ENCODE peak calls at places on chromosomes 13 and 19, in six cellular contexts. One of them, this sample, is unnamed.

GRCh38 chr13:34416833-34417425 is 525.1 kb upstream of the NBEA start:
- DNase-seq in AG20443: peak
- DNase-seq in activated CD8-positive, alpha-beta memory T cell treated with anti-CD3 and anti-CD28 coated beads for 24 hours: no peak
- DNase-seq in pancreas: no peak
- DNase-seq in AG04450: peak
- DNase-seq in mucosa of descending colon: peak
- DNase-seq in this sample: peak

GRCh38 chr13:44148159-44148929 is 225.3 kb upstream of the SERP2 start:
- DNase-seq in AG20443: no peak
- DNase-seq in activated CD8-positive, alpha-beta memory T cell treated with anti-CD3 and anti-CD28 coated beads for 24 hours: no peak
- DNase-seq in AG04450: no peak
- DNase-seq in pancreas: no peak
- DNase-seq in mucosa of descending colon: no peak
- DNase-seq in this sample: no peak

GRCh38 chr13:23986619-23987018 is 89.3 kb upstream of the C1QTNF9B start:
- DNase-seq in AG20443: peak
- DNase-seq in mucosa of descending colon: no peak
- DNase-seq in AG04450: peak
- DNase-seq in pancreas: no peak
- DNase-seq in activated CD8-positive, alpha-beta memory T cell treated with anti-CD3 and anti-CD28 coated beads for 24 hours: no peak
- DNase-seq in this sample: no peak

GRCh38 chr13:24614306-24615080 is 65.7 kb upstream of the ATP12A start:
- DNase-seq in AG04450: no peak
- DNase-seq in activated CD8-positive, alpha-beta memory T cell treated with anti-CD3 and anti-CD28 coated beads for 24 hours: peak
- DNase-seq in AG20443: peak
- DNase-seq in pancreas: no peak
- DNase-seq in mucosa of descending colon: no peak
- DNase-seq in this sample: no peak

GRCh38 chr19:20186163-20186562 is 19.1 kb downstream of the ZNF486 start:
- DNase-seq in mucosa of descending colon: no peak
- DNase-seq in AG04450: no peak
- DNase-seq in AG20443: peak
- DNase-seq in activated CD8-positive, alpha-beta memory T cell treated with anti-CD3 and anti-CD28 coated beads for 24 hours: no peak
- DNase-seq in pancreas: no peak
- DNase-seq in this sample: no peak

GRCh38 chr13:48567521-48568331 is 34.8 kb upstream of the RCBTB2 start:
- DNase-seq in AG04450: no peak
- DNase-seq in activated CD8-positive, alpha-beta memory T cell treated with anti-CD3 and anti-CD28 coated beads for 24 hours: peak
- DNase-seq in mucosa of descending colon: no peak
- DNase-seq in pancreas: no peak
- DNase-seq in AG20443: peak
- DNase-seq in this sample: no peak

GRCh38 chr13:40789275-40790231 is at the start of gene SLC25A15:
- DNase-seq in AG04450: peak
- DNase-seq in activated CD8-positive, alpha-beta memory T cell treated with anti-CD3 and anti-CD28 coated beads for 24 hours: peak
- DNase-seq in AG20443: peak
- DNase-seq in mucosa of descending colon: peak
- DNase-seq in pancreas: peak
- DNase-seq in this sample: peak

GRCh38 chr13:54884645-54885044 is 1856.0 kb downstream of the OLFM4 start:
- DNase-seq in AG20443: no peak
- DNase-seq in mucosa of descending colon: no peak
- DNase-seq in activated CD8-positive, alpha-beta memory T cell treated with anti-CD3 and anti-CD28 coated beads for 24 hours: no peak
- DNase-seq in AG04450: no peak
- DNase-seq in pancreas: no peak
- DNase-seq in this sample: no peak

GRCh38 chr19:38004505-38005223 is 97.7 kb downstream of the SIPA1L3 start:
- DNase-seq in pancreas: no peak
- DNase-seq in activated CD8-positive, alpha-beta memory T cell treated with anti-CD3 and anti-CD28 coated beads for 24 hours: no peak
- DNase-seq in AG20443: peak
- DNase-seq in AG04450: peak
- DNase-seq in mucosa of descending colon: peak
- DNase-seq in this sample: peak

GRCh38 chr13:25171517-25172302 is at the start of gene AMER2:
- DNase-seq in AG04450: no peak
- DNase-seq in mucosa of descending colon: no peak
- DNase-seq in activated CD8-positive, alpha-beta memory T cell treated with anti-CD3 and anti-CD28 coated beads for 24 hours: no peak
- DNase-seq in AG20443: peak
- DNase-seq in pancreas: peak
- DNase-seq in this sample: no peak

GRCh38 chr13:41937388-41937787 is 23.5 kb downstream of the VWA8 start:
- DNase-seq in mucosa of descending colon: peak
- DNase-seq in pancreas: no peak
- DNase-seq in activated CD8-positive, alpha-beta memory T cell treated with anti-CD3 and anti-CD28 coated beads for 24 hours: no peak
- DNase-seq in AG20443: no peak
- DNase-seq in AG04450: no peak
- DNase-seq in this sample: peak

GRCh38 chr19:36210497-36210896 is 4.0 kb downstream of the ZNF565 start:
- DNase-seq in AG20443: no peak
- DNase-seq in activated CD8-positive, alpha-beta memory T cell treated with anti-CD3 and anti-CD28 coated beads for 24 hours: no peak
- DNase-seq in AG04450: no peak
- DNase-seq in mucosa of descending colon: no peak
- DNase-seq in pancreas: no peak
- DNase-seq in this sample: no peak

GRCh38 chr13:63409791-63410351 is 1994.2 kb upstream of the PCDH20 start:
- DNase-seq in activated CD8-positive, alpha-beta memory T cell treated with anti-CD3 and anti-CD28 coated beads for 24 hours: no peak
- DNase-seq in AG04450: no peak
- DNase-seq in pancreas: no peak
- DNase-seq in mucosa of descending colon: no peak
- DNase-seq in AG20443: no peak
- DNase-seq in this sample: no peak

GRCh38 chr19:5048727-5049553 is 80.0 kb downstream of the KDM4B start:
- DNase-seq in pancreas: peak
- DNase-seq in AG04450: no peak
- DNase-seq in activated CD8-positive, alpha-beta memory T cell treated with anti-CD3 and anti-CD28 coated beads for 24 hours: no peak
- DNase-seq in mucosa of descending colon: peak
- DNase-seq in AG20443: peak
- DNase-seq in this sample: peak

GRCh38 chr19:8592231-8593009 is 15.2 kb upstream of the MYO1F start:
- DNase-seq in mucosa of descending colon: peak
- DNase-seq in activated CD8-positive, alpha-beta memory T cell treated with anti-CD3 and anti-CD28 coated beads for 24 hours: peak
- DNase-seq in AG20443: peak
- DNase-seq in AG04450: peak
- DNase-seq in pancreas: peak
- DNase-seq in this sample: peak

GRCh38 chr13:43289458-43290255 is 266.3 kb downstream of the DNAJC15 start:
- DNase-seq in mucosa of descending colon: no peak
- DNase-seq in activated CD8-positive, alpha-beta memory T cell treated with anti-CD3 and anti-CD28 coated beads for 24 hours: no peak
- DNase-seq in AG04450: no peak
- DNase-seq in AG20443: no peak
- DNase-seq in pancreas: no peak
- DNase-seq in this sample: no peak

GRCh38 chr19:52221031-52221430 is 31.2 kb downstream of the PPP2R1A start:
- DNase-seq in AG04450: no peak
- DNase-seq in AG20443: no peak
- DNase-seq in pancreas: no peak
- DNase-seq in mucosa of descending colon: no peak
- DNase-seq in activated CD8-positive, alpha-beta memory T cell treated with anti-CD3 and anti-CD28 coated beads for 24 hours: no peak
- DNase-seq in this sample: no peak

GRCh38 chr19:54316746-54317107 is 3.8 kb upstream of the LILRA5 start:
- DNase-seq in pancreas: no peak
- DNase-seq in AG20443: peak
- DNase-seq in AG04450: no peak
- DNase-seq in activated CD8-positive, alpha-beta memory T cell treated with anti-CD3 and anti-CD28 coated beads for 24 hours: no peak
- DNase-seq in mucosa of descending colon: no peak
- DNase-seq in this sample: no peak

GRCh38 chr13:23617551-23618014 is 47.4 kb downstream of the TNFRSF19 start:
- DNase-seq in AG04450: no peak
- DNase-seq in AG20443: no peak
- DNase-seq in pancreas: no peak
- DNase-seq in activated CD8-positive, alpha-beta memory T cell treated with anti-CD3 and anti-CD28 coated beads for 24 hours: no peak
- DNase-seq in mucosa of descending colon: no peak
- DNase-seq in this sample: no peak

GRCh38 chr13:98992355-98992754 is 14.5 kb upstream of the DOCK9 start:
- DNase-seq in mucosa of descending colon: no peak
- DNase-seq in AG04450: no peak
- DNase-seq in activated CD8-positive, alpha-beta memory T cell treated with anti-CD3 and anti-CD28 coated beads for 24 hours: no peak
- DNase-seq in AG20443: no peak
- DNase-seq in pancreas: no peak
- DNase-seq in this sample: no peak

GRCh38 chr13:77697208-77698103 is at the start of gene SLAIN1:
- DNase-seq in AG04450: no peak
- DNase-seq in pancreas: peak
- DNase-seq in AG20443: peak
- DNase-seq in mucosa of descending colon: peak
- DNase-seq in activated CD8-positive, alpha-beta memory T cell treated with anti-CD3 and anti-CD28 coated beads for 24 hours: peak
- DNase-seq in this sample: peak

GRCh38 chr19:39870171-39870971 is 24.2 kb upstream of the FBL start:
- DNase-seq in pancreas: no peak
- DNase-seq in activated CD8-positive, alpha-beta memory T cell treated with anti-CD3 and anti-CD28 coated beads for 24 hours: no peak
- DNase-seq in AG20443: peak
- DNase-seq in mucosa of descending colon: no peak
- DNase-seq in AG04450: no peak
- DNase-seq in this sample: no peak

This sample was measured in colonic mucosa.